ENCODE peak calls at places on chromosomes 4 and X, in ten cellular contexts. P is right lobe of liver; B is H1; C is uterus; F is neural progenitor cell; U is A673; X is body of pancreas; Z is effector memory CD4-positive, alpha-beta T cell; Q is psoas muscle; S is HFF-Myc. O is an unnamed sample.

GRCh38 chrX:100363926-100364325 is 46.1 kb downstream of the PCDH19 start:
- DNase-seq in B (no peak), Z (no peak), P (no peak), F (no peak), Q (no peak), S (no peak), X (no peak), U (peak), C (no peak), O (no peak)

GRCh38 chr4:15003441-15003890 is 1.2 kb downstream of the CPEB2 start:
- DNase-seq in F (peak), Z (peak), X (peak), C (peak), S (no peak), U (peak), Q (peak), B (peak), P (peak), O (peak)

GRCh38 chrX:24276011-24276410 is 37.9 kb downstream of the SUPT20HL2 start:
- DNase-seq in P (no peak), Z (no peak), X (no peak), U (no peak), F (no peak), C (no peak), Q (no peak), S (no peak), B (no peak), O (no peak)

GRCh38 chrX:70433848-70434351 is 10.7 kb upstream of the DLG3 start:
- DNase-seq in P (peak), Q (peak), C (peak), F (peak), B (peak), S (no peak), X (peak), U (peak), Z (peak), O (peak)

GRCh38 chrX:11143931-11144678 is 33.0 kb downstream of the HCCS start:
- DNase-seq in B (peak), F (peak), X (peak), C (peak), Z (no peak), S (peak), Q (no peak), U (peak), P (peak), O (peak)

GRCh38 chr4:123397276-123398150 is 918 bp downstream of the SPRY1 start:
- DNase-seq in Z (peak), B (peak), P (peak), U (peak), Q (peak), X (peak), F (peak), S (no peak), C (peak), O (peak)

GRCh38 chr4:77263247-77263646 is 106.2 kb downstream of the CCNG2 start:
- DNase-seq in S (no peak), Q (no peak), X (no peak), P (no peak), C (no peak), B (no peak), U (no peak), F (no peak), Z (no peak), O (no peak)

GRCh38 chr4:164304861-164305260 is 449.1 kb upstream of the SMIM31 start:
- DNase-seq in X (no peak), B (no peak), U (no peak), S (no peak), P (no peak), C (no peak), F (no peak), Z (no peak), Q (no peak), O (no peak)

GRCh38 chrX:48468247-48468671 is 1.8 kb downstream of the SLC38A5 start:
- DNase-seq in U (peak), P (no peak), B (no peak), Z (no peak), F (peak), Q (no peak), X (peak), S (no peak), C (no peak), O (no peak)

GRCh38 chrX:82748901-82749505 is 759.1 kb upstream of the POU3F4 start:
- DNase-seq in U (no peak), Q (no peak), F (no peak), P (no peak), B (no peak), C (no peak), Z (no peak), S (no peak), X (no peak), O (no peak)

GRCh38 chr4:38664704-38665401 is 854 bp downstream of the KLF3 start:
- DNase-seq in C (peak), F (peak), U (peak), S (no peak), P (peak), Z (peak), B (peak), X (peak), Q (peak), O (peak)

GRCh38 chr4:87399148-87399547 is 8.2 kb upstream of the HSD17B11 start:
- DNase-seq in Q (no peak), S (no peak), X (peak), U (no peak), B (peak), Z (no peak), C (no peak), F (peak), P (no peak), O (no peak)

GRCh38 chr4:3304831-3305609 is 12.2 kb downstream of the RGS12 start:
- DNase-seq in Q (peak), U (peak), P (peak), C (peak), X (no peak), Z (no peak), B (no peak), S (no peak), F (no peak), O (no peak)

GRCh38 chr4:88028961-88029360 is 21.5 kb downstream of the PKD2 start:
- DNase-seq in U (no peak), P (no peak), C (no peak), Q (no peak), F (no peak), S (no peak), X (no peak), B (no peak), Z (no peak), O (no peak)

GRCh38 chr4:5165419-5166369 is 114.4 kb downstream of the STK32B start:
- DNase-seq in B (peak), U (peak), F (peak), Z (no peak), Q (no peak), S (peak), P (no peak), C (no peak), X (no peak), O (no peak)

GRCh38 chr4:137651128-137651527 is 118.8 kb upstream of the PCDH18 start:
- DNase-seq in Z (no peak), X (no peak), S (no peak), C (no peak), P (no peak), U (no peak), B (no peak), F (no peak), Q (no peak), O (no peak)

GRCh38 chr4:39320381-39321115 is 45.6 kb downstream of the RFC1 start:
- DNase-seq in Z (no peak), F (no peak), C (no peak), U (no peak), X (no peak), B (no peak), S (no peak), P (no peak), Q (no peak), O (no peak)

GRCh38 chr4:114464873-114465272 is 133.7 kb upstream of the UGT8 start:
- DNase-seq in P (no peak), Z (no peak), C (no peak), U (no peak), X (no peak), F (no peak), S (no peak), Q (no peak), B (no peak), O (no peak)

GRCh38 chrX:42079968-42080367 is 156.6 kb upstream of the CASK start:
- DNase-seq in P (no peak), X (no peak), Z (no peak), C (no peak), B (no peak), S (no peak), U (no peak), Q (no peak), F (no peak), O (no peak)

GRCh38 chrX:35919536-35920309 is at the start of gene CFAP47:
- DNase-seq in S (no peak), C (no peak), Q (no peak), U (peak), B (peak), F (peak), X (peak), Z (no peak), P (no peak), O (no peak)

GRCh38 chr4:88308587-88308986 is 24.2 kb upstream of the PPM1K start:
- DNase-seq in P (no peak), F (no peak), C (no peak), U (no peak), S (no peak), Q (no peak), B (no peak), Z (no peak), X (no peak), O (no peak)

GRCh38 chr4:117654064-117654463 is 380.2 kb upstream of the NDST3 start:
- DNase-seq in F (no peak), P (no peak), Q (no peak), Z (no peak), C (no peak), U (no peak), S (no peak), X (no peak), B (no peak), O (no peak)

DNA sequence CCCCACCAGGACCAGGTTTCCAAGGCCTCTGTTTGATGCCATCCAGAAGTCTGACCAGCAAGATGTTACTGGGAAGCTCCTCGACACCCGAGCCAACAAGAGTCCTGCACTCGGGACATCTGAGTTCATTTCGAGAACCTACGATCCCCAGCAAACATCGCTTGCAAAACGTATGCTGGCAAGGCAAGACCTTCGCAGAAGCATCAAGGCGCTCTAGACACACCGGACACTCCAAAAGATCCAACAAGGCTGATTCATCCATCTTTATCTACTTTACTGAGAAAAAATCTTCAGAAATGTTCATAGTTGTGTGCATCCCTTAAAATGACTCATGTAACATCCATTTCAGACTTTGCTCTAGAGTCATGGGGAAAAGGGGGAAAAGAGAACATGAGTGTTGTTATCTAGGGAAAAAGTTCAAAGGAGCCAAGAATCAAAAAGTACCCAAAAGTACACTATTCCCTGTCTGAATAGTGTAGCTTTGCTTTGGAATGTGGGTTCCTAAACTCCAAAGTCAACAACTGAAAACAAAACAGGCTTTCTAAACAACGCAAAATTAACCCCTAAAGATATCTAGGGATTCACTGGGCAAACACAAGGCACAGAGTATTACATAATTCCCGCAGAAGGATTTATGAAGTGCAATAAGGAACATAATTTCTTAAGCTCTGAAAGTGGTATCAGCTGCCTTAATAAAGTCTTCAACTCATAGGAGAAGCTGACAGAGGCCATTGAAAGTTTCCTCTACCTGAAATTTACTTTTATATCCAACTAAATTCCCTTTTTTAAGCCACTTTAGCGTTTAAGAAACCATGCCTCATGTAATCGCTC is 1.6 kb downstream of the SH3RF1 start:
- DNase-seq in U (no peak), F (peak), Z (no peak), Q (peak), S (no peak), P (no peak), B (peak), C (no peak), X (peak), O (no peak)
- H3K4me3 ChIP-seq in U (peak), F (peak), Z (no peak), Q (peak), S (peak), P (peak), B (peak), C (peak), X (peak), O (no peak)

GRCh38 chrX:103464071-103464773 is 55.1 kb downstream of the RAB40A start:
- DNase-seq in Q (no peak), Z (no peak), F (peak), U (peak), B (no peak), X (peak), S (no peak), P (no peak), C (no peak), O (peak)
- H3K4me3 ChIP-seq in Q (peak), Z (peak), F (no peak), U (peak), B (no peak), X (no peak), S (no peak), P (peak), C (peak), O (peak)

DNA sequence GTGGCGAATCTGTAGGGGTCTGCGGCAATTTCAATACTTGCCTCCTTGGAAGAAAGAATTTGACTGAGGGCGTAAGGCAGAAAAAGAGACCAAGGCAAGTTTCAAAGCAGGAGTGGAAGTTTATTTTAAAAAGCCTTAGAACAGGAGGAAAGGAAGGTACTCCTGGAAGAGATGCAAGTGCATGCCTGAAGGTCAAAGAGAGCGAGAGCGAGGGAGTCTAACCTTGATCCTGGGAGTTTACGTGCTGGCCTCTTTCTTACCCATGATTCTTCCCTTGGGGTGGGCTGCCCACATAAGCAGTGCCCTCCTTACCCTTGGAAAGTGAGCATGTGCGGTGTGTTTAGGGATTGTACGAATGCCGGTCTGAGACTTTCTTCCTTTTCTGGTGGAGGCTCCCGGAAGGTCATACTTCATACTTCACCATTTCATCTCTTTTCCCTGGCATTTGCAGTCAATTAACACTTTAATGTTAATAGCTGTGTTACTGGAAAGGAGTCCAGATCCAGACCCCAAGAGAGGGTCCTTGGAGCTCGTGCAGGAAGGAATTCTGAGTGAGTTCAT is 40.0 kb downstream of the ARSD start:
- DNase-seq in B (no peak), U (no peak), P (no peak), S (no peak), C (no peak), Q (no peak), X (no peak), Z (no peak), F (no peak), O (no peak)
- H3K4me3 ChIP-seq in B (no peak), U (peak), P (peak), S (peak), C (peak), Q (peak), X (peak), Z (peak), F (no peak), O (peak)

GRCh38 chr4:82785248-82786003 is 13.2 kb downstream of the SCD5 start:
- DNase-seq in S (peak), Q (no peak), Z (no peak), C (no peak), X (no peak), F (peak), P (no peak), U (peak), B (no peak), O (no peak)
- H3K4me3 ChIP-seq in S (no peak), Q (no peak), Z (no peak), C (no peak), X (no peak), F (peak), P (no peak), U (peak), B (no peak), O (no peak)

GRCh38 chrX:133412246-133412645 is 3.0 kb downstream of the GPC4 start:
- DNase-seq in F (peak), B (no peak), U (peak), Z (no peak), S (no peak), C (no peak), X (no peak), Q (no peak), P (no peak), O (no peak)

GRCh38 chrX:133412665-133413064 is 2.6 kb downstream of the GPC4 start:
- DNase-seq in F (no peak), U (no peak), Q (no peak), Z (no peak), B (no peak), S (no peak), X (no peak), P (no peak), C (no peak), O (no peak)

GRCh38 chrX:133414399-133415275 is 652 bp downstream of the GPC4 start:
- DNase-seq in Q (peak), C (peak), Z (no peak), B (no peak), P (no peak), S (no peak), F (peak), U (peak), X (peak), O (no peak)

GRCh38 chrX:133413218-133413925 is 1.9 kb downstream of the GPC4 start:
- DNase-seq in S (no peak), Z (no peak), F (peak), X (peak), P (no peak), B (no peak), U (no peak), Q (no peak), C (no peak), O (no peak)

GRCh38 chrX:133410555-133410954 is 4.7 kb downstream of the GPC4 start:
- DNase-seq in C (no peak), B (no peak), S (no peak), P (no peak), U (peak), Z (no peak), X (no peak), Q (no peak), F (no peak), O (no peak)
- H3K4me3 ChIP-seq in C (no peak), B (no peak), S (no peak), P (no peak), U (no peak), Z (no peak), X (no peak), Q (no peak), F (no peak), O (no peak)

DNA sequence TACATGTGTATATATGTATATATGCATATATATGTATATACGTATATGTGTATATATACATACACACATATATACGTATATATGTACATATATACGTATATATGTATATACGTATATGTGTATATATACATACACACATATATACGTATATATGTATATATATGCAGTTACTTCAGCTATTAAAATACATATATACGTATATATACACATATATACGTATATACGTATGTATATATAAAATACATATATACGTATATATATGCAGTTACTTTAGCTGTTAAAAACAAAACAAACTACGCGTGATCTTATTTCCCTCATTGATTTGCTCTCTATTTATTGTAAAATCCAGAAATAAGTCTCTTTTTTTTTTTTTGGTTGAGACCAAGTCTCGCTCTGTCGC is 13.9 kb downstream of the TXK start:
- DNase-seq in P (no peak), F (no peak), Z (no peak), X (no peak), B (no peak), C (no peak), Q (no peak), U (no peak), S (no peak), O (no peak)
- H3K4me3 ChIP-seq in P (no peak), F (no peak), Z (no peak), X (no peak), B (no peak), C (no peak), Q (no peak), U (no peak), S (no peak), O (no peak)

GRCh38 chrX:67780694-67781109 is 236.9 kb downstream of the AR start:
- DNase-seq in U (peak), B (no peak), S (peak), Z (no peak), P (peak), F (no peak), X (peak), C (peak), Q (peak), O (no peak)
- H3K4me3 ChIP-seq in U (no peak), B (no peak), S (no peak), Z (no peak), P (no peak), F (no peak), X (no peak), C (no peak), Q (peak), O (no peak)